ENCODE peak calls at places on chromosomes 12 and 14, in ten cellular contexts. G, U, C, V, R, A, N, Z, Y and F are unnamed samples.

GRCh38 chr12:46557539-46558373 is 185.2 kb upstream of the SLC38A2 start:
- DNase-seq in G (peak), U (no peak), C (no peak), V (peak), R (no peak), A (peak), N (no peak), Z (no peak), Y (peak), F (no peak)

GRCh38 chr12:51262758-51263177 is 7.4 kb downstream of the SMAGP start:
- DNase-seq in G (peak), U (no peak), C (peak), V (peak), R (no peak), A (peak), N (no peak), Z (no peak), Y (peak), F (no peak)

GRCh38 chr14:99075771-99076370 is 196.1 kb downstream of the BCL11B start:
- DNase-seq in G (no peak), U (no peak), C (no peak), V (peak), R (no peak), A (no peak), N (no peak), Z (no peak), Y (no peak), F (no peak)

GRCh38 chr14:51562816-51563215 is 88.9 kb upstream of the FRMD6 start:
- DNase-seq in G (no peak), U (no peak), C (no peak), V (peak), R (no peak), A (no peak), N (no peak), Z (no peak), Y (no peak), F (no peak)

GRCh38 chr12:46664771-46665287 is 161.0 kb downstream of the SLC38A4 start:
- DNase-seq in G (peak), U (no peak), C (peak), V (peak), R (peak), A (peak), N (peak), Z (no peak), Y (peak), F (no peak)

GRCh38 chr12:120628919-120629318 is 11.5 kb upstream of the CABP1 start:
- DNase-seq in G (no peak), U (no peak), C (no peak), V (no peak), R (no peak), A (no peak), N (no peak), Z (no peak), Y (no peak), F (no peak)

GRCh38 chr14:38186217-38186616 is 21.5 kb upstream of the SSTR1 start:
- DNase-seq in G (no peak), U (no peak), C (no peak), V (no peak), R (no peak), A (no peak), N (no peak), Z (no peak), Y (no peak), F (no peak)

GRCh38 chr14:21300892-21301291 is 21.0 kb downstream of the RPGRIP1 start:
- DNase-seq in G (no peak), U (no peak), C (peak), V (no peak), R (peak), A (no peak), N (no peak), Z (peak), Y (peak), F (no peak)

GRCh38 chr14:64612021-64612380 is 62.2 kb downstream of the PPP1R36 start:
- DNase-seq in G (peak), U (no peak), C (peak), V (peak), R (no peak), A (no peak), N (no peak), Z (no peak), Y (peak), F (no peak)

GRCh38 chr12:95940514-95940913 is 1.9 kb downstream of the CCDC38 start:
- DNase-seq in G (no peak), U (no peak), C (no peak), V (no peak), R (no peak), A (no peak), N (no peak), Z (no peak), Y (no peak), F (no peak)

GRCh38 chr14:84969501-84969900 is 560.4 kb upstream of the FLRT2 start:
- DNase-seq in G (no peak), U (no peak), C (peak), V (peak), R (no peak), A (no peak), N (no peak), Z (no peak), Y (no peak), F (no peak)

GRCh38 chr12:104695453-104696148 is 238.9 kb downstream of the CHST11 start:
- DNase-seq in G (peak), U (peak), C (peak), V (peak), R (peak), A (no peak), N (no peak), Z (no peak), Y (peak), F (no peak)

GRCh38 chr12:95608252-95609033 is 57.2 kb upstream of the USP44 start:
- DNase-seq in G (peak), U (peak), C (peak), V (peak), R (peak), A (peak), N (peak), Z (no peak), Y (peak), F (no peak)

GRCh38 chr14:60722836-60723217 is 1.3 kb downstream of the SIX4 start:
- DNase-seq in G (peak), U (peak), C (peak), V (no peak), R (no peak), A (no peak), N (no peak), Z (no peak), Y (peak), F (no peak)

GRCh38 chr12:108612788-108613282 is 15.0 kb upstream of the TMEM119 start:
- DNase-seq in G (no peak), U (no peak), C (no peak), V (no peak), R (no peak), A (no peak), N (no peak), Z (no peak), Y (no peak), F (no peak)